ENCODE peak calls at places on chromosome 12, in five cellular contexts. One of them, this sample, is unnamed.

GRCh38 chr12:42859612-42860011 is 270.1 kb upstream of the PRICKLE1 start:
- DNase-seq in colonic mucosa: no peak
- DNase-seq in fibroblast of lung: peak; percentile 69
- DNase-seq in foreskin fibroblast: no peak
- DNase-seq in transverse colon: no peak
- DNase-seq in this sample: peak; percentile 50

GRCh38 chr12:92466391-92467305 is 236.1 kb upstream of the PLEKHG7 start:
- DNase-seq in fibroblast of lung: peak; percentile 24
- DNase-seq in colonic mucosa: no peak
- DNase-seq in transverse colon: peak; percentile 53
- DNase-seq in foreskin fibroblast: no peak
- DNase-seq in this sample: peak; percentile 11

GRCh38 chr12:88516811-88517210 is 63.5 kb downstream of the KITLG start:
- DNase-seq in foreskin fibroblast: no peak
- DNase-seq in colonic mucosa: no peak
- DNase-seq in transverse colon: no peak
- DNase-seq in fibroblast of lung: no peak
- DNase-seq in this sample: no peak

GRCh38 chr12:109264095-109264942 is 44.8 kb downstream of the FOXN4 start:
- DNase-seq in fibroblast of lung: peak; percentile 45
- DNase-seq in colonic mucosa: peak; percentile 85
- DNase-seq in transverse colon: peak; percentile 82
- DNase-seq in foreskin fibroblast: peak; percentile 17
- DNase-seq in this sample: peak; percentile 78

GRCh38 chr12:104054681-104055346 is 4.8 kb upstream of the GLT8D2 start:
- DNase-seq in colonic mucosa: no peak
- DNase-seq in fibroblast of lung: no peak
- DNase-seq in transverse colon: no peak
- DNase-seq in foreskin fibroblast: no peak
- DNase-seq in this sample: no peak

GRCh38 chr12:112199136-112199535 is 73.8 kb downstream of the TRAFD1 start:
- DNase-seq in colonic mucosa: no peak
- DNase-seq in foreskin fibroblast: no peak
- DNase-seq in fibroblast of lung: no peak
- DNase-seq in transverse colon: no peak
- DNase-seq in this sample: no peak

GRCh38 chr12:30457621-30458289 is 237.9 kb downstream of the IPO8 start:
- DNase-seq in transverse colon: no peak
- DNase-seq in fibroblast of lung: peak; percentile 74
- DNase-seq in foreskin fibroblast: peak; percentile 84
- DNase-seq in colonic mucosa: no peak
- DNase-seq in this sample: peak; percentile 39

GRCh38 chr12:24948452-24948815 is 467 bp downstream of the BCAT1 start:
- DNase-seq in colonic mucosa: no peak
- DNase-seq in foreskin fibroblast: peak; percentile 18
- DNase-seq in transverse colon: no peak
- DNase-seq in fibroblast of lung: peak; percentile 61
- DNase-seq in this sample: peak; percentile 12

GRCh38 chr12:103799504-103800251 is 41.4 kb downstream of the NT5DC3 start:
- DNase-seq in colonic mucosa: peak; percentile 44
- DNase-seq in foreskin fibroblast: no peak
- DNase-seq in fibroblast of lung: peak; percentile 68
- DNase-seq in transverse colon: peak; percentile 20
- DNase-seq in this sample: no peak

GRCh38 chr12:110579239-110579888 is 3.8 kb downstream of the PPTC7 start:
- DNase-seq in fibroblast of lung: no peak
- DNase-seq in foreskin fibroblast: no peak
- DNase-seq in colonic mucosa: no peak
- DNase-seq in transverse colon: no peak
- DNase-seq in this sample: no peak

GRCh38 chr12:117580718-117581062 is 219.3 kb upstream of the NOS1 start:
- DNase-seq in fibroblast of lung: no peak
- DNase-seq in colonic mucosa: peak; percentile 31
- DNase-seq in foreskin fibroblast: no peak
- DNase-seq in transverse colon: peak; percentile 16
- DNase-seq in this sample: peak; percentile 51

GRCh38 chr12:51517800-51518199 is 73.2 kb upstream of the SCN8A start:
- DNase-seq in fibroblast of lung: no peak
- DNase-seq in transverse colon: no peak
- DNase-seq in colonic mucosa: no peak
- DNase-seq in foreskin fibroblast: no peak
- DNase-seq in this sample: no peak

DNA sequence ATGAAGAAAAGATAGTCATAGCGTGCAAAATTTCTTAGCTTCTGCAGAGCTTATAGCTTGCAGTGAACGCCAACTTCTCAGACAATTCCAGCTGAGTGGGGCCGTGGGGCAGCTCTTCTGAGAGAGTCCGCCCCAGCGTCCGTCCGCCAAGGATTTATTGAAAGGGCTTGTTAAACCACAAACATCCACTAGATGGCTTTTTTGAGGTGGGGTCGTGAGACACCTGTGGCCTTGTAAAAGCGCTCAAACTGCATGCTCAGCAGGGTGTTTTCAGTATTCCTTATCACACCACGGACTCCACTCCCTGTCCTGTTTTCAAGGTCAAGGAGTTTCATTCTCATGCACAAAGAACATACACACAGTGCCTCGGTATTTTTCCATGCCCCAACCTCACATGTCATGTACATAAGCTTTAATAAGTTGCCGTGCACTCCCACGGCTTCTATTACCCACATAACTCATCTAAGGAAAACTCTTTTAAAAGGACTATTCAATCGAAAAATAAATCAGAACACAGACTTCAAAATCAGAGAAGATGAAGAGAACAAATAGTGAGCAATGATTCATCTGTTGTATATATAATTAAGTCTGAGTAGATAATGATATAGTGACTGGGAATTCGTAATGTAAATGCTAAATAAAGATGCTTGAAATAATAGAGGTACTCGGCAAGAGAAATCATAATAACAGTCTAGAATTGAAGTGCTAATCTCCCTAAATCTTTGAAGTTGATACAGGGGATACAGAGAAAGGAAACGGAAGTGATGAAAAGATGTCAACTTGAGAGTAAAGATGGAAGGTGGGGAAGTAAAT is 46.7 kb downstream of the WBP11 start:
- DNase-seq in fibroblast of lung: no peak
- DNase-seq in transverse colon: no peak
- DNase-seq in colonic mucosa: peak; percentile 45
- DNase-seq in foreskin fibroblast: no peak
- DNase-seq in this sample: no peak
- TF ChIP-seq CTCF in fibroblast of lung: peak; percentile 48
- TF ChIP-seq CTCF in transverse colon: peak; percentile 33
- TF ChIP-seq CTCF in colonic mucosa: peak; percentile 28
- TF ChIP-seq CTCF in foreskin fibroblast: peak; percentile 8
- TF ChIP-seq CTCF in this sample: peak; percentile 44

GRCh38 chr12:46944104-46944503 is 118.3 kb upstream of the SLC38A4 start:
- DNase-seq in colonic mucosa: no peak
- DNase-seq in fibroblast of lung: peak; percentile 82
- DNase-seq in foreskin fibroblast: peak; percentile 53
- DNase-seq in transverse colon: no peak
- DNase-seq in this sample: peak; percentile 24
- TF ChIP-seq CTCF in colonic mucosa: no peak
- TF ChIP-seq CTCF in fibroblast of lung: peak; percentile 40
- TF ChIP-seq CTCF in foreskin fibroblast: peak; percentile 34
- TF ChIP-seq CTCF in transverse colon: no peak
- TF ChIP-seq CTCF in this sample: peak; percentile 49

DNA sequence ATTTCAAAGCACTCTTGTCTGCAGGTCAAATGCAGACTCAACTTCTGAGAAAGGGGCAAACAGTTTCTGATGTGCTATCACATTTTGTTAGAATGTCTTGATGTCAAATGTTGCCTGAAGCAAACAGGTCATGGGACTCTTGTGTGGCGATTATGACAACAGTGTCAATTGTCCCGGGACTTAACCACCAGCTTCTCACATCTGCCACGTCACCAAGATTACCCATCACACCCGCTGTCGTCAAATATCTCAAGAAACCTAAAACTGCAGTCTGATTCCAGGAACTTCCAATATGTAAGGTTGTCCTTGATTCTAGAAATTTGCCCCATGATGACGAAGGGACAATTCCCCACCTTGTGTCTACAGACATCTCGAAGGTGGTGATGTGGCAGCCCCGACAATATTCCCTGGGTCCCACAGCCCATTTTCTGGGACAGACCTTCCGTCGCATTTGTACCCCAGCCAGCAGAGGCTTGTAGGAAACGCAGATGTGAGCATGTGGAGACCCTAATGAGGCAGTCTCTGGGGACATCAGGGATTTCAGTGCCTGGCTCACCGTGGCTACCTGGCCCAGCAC is 21.3 kb downstream of the LRTM2 start:
- DNase-seq in colonic mucosa: no peak
- DNase-seq in fibroblast of lung: no peak
- DNase-seq in foreskin fibroblast: no peak
- DNase-seq in transverse colon: no peak
- DNase-seq in this sample: no peak
- TF ChIP-seq CTCF in colonic mucosa: no peak
- TF ChIP-seq CTCF in fibroblast of lung: no peak
- TF ChIP-seq CTCF in foreskin fibroblast: no peak
- TF ChIP-seq CTCF in transverse colon: no peak
- TF ChIP-seq CTCF in this sample: no peak

GRCh38 chr12:80936642-80937390 is 918 bp downstream of the LIN7A start:
- DNase-seq in foreskin fibroblast: peak; percentile 51
- DNase-seq in fibroblast of lung: peak; percentile 64
- DNase-seq in colonic mucosa: peak; percentile 50
- DNase-seq in transverse colon: peak; percentile 51
- DNase-seq in this sample: peak; percentile 51
- TF ChIP-seq CTCF in foreskin fibroblast: no peak
- TF ChIP-seq CTCF in fibroblast of lung: no peak
- TF ChIP-seq CTCF in colonic mucosa: no peak
- TF ChIP-seq CTCF in transverse colon: no peak
- TF ChIP-seq CTCF in this sample: no peak

GRCh38 chr12:121802843-121803698 is 738 bp upstream of the SETD1B start:
- DNase-seq in foreskin fibroblast: peak; percentile 97
- DNase-seq in fibroblast of lung: peak; percentile 93
- DNase-seq in colonic mucosa: peak; percentile 95
- DNase-seq in transverse colon: peak; percentile 92
- DNase-seq in this sample: peak; percentile 95
- TF ChIP-seq CTCF in foreskin fibroblast: no peak
- TF ChIP-seq CTCF in fibroblast of lung: no peak
- TF ChIP-seq CTCF in colonic mucosa: no peak
- TF ChIP-seq CTCF in transverse colon: no peak
- TF ChIP-seq CTCF in this sample: no peak